ENCODE peak calls at places on chromosomes 1 and 21, in four cellular contexts. E is prostate gland, Q is HuH-7.5, B is HS-5. O is an unnamed sample.

GRCh38 chr1:85850238-85850637 is 142.0 kb upstream of the ZNHIT6 start:
- DNase-seq in E (no peak), Q (no peak), B (peak), O (no peak)

GRCh38 chr1:243924188-243924587 is 74.1 kb upstream of the AKT3 start:
- DNase-seq in E (no peak), Q (no peak), B (peak), O (no peak)

GRCh38 chr1:200258447-200259375 is 151.1 kb downstream of the ZNF281 start:
- DNase-seq in E (no peak), Q (no peak), B (no peak), O (no peak)

GRCh38 chr1:201724039-201724759 is 104.8 kb upstream of the IPO9 start:
- DNase-seq in E (no peak), Q (no peak), B (no peak), O (no peak)

GRCh38 chr21:34885636-34886553 is 163.2 kb downstream of the RUNX1 start:
- DNase-seq in E (no peak), Q (peak), B (no peak), O (peak)

GRCh38 chr1:53949023-53949611 is 3.0 kb downstream of the LRRC42 start:
- DNase-seq in E (no peak), Q (no peak), B (no peak), O (no peak)

GRCh38 chr1:246066553-246066952 is 440.5 kb downstream of the SMYD3 start:
- DNase-seq in E (no peak), Q (no peak), B (no peak), O (no peak)

GRCh38 chr1:67700692-67701410 is 15.8 kb downstream of the GADD45A start:
- DNase-seq in E (no peak), Q (no peak), B (no peak), O (no peak)

GRCh38 chr1:27408151-27408550 is 15.7 kb downstream of the GPR3 start:
- DNase-seq in E (no peak), Q (no peak), B (no peak), O (no peak)

GRCh38 chr1:24707659-24708058 is 37.6 kb upstream of the CLIC4 start:
- DNase-seq in E (no peak), Q (no peak), B (no peak), O (no peak)

GRCh38 chr1:18352640-18353245 is 128.0 kb upstream of the KLHDC7A start:
- DNase-seq in E (no peak), Q (no peak), B (no peak), O (no peak)

GRCh38 chr1:87329051-87329755 is 523 bp downstream of the LMO4 start:
- DNase-seq in E (peak), Q (peak), B (no peak), O (peak)

GRCh38 chr1:93746009-93746408 is 64.4 kb upstream of the BCAR3 start:
- DNase-seq in E (no peak), Q (no peak), B (no peak), O (no peak)

GRCh38 chr1:199612976-199613774 is 414.3 kb upstream of the NR5A2 start:
- DNase-seq in E (no peak), Q (no peak), B (peak), O (no peak)

GRCh38 chr1:52157582-52157981 is 15.7 kb downstream of the ZFYVE9 start:
- DNase-seq in E (no peak), Q (no peak), B (no peak), O (no peak)

GRCh38 chr1:201602413-201603265 is 63.7 kb downstream of the NAV1 start:
- DNase-seq in E (no peak), Q (no peak), B (peak), O (peak)

GRCh38 chr1:109369167-109369746 is 28.5 kb downstream of the SORT1 start:
- DNase-seq in E (no peak), Q (no peak), B (peak), O (no peak)

GRCh38 chr1:212699104-212699838 is 369 bp downstream of the BATF3 start:
- DNase-seq in E (no peak), Q (peak), B (no peak), O (peak)

GRCh38 chr1:239868117-239868516 is 223.6 kb upstream of the FMN2 start:
- DNase-seq in E (no peak), Q (no peak), B (no peak), O (no peak)

GRCh38 chr1:203252678-203253077 is 23.2 kb upstream of the CHIT1 start:
- DNase-seq in E (no peak), Q (no peak), B (no peak), O (no peak)

GRCh38 chr1:184882649-184883303 is 91.5 kb downstream of the NIBAN1 start:
- DNase-seq in E (peak), Q (no peak), B (no peak), O (peak)

GRCh38 chr1:211885746-211886522 is 55.4 kb upstream of the LPGAT1 start:
- DNase-seq in E (no peak), Q (peak), B (no peak), O (no peak)

GRCh38 chr1:234214129-234214910 is 158.9 kb upstream of the COA6 start:
- DNase-seq in E (peak), Q (no peak), B (no peak), O (no peak)

GRCh38 chr1:219419135-219419534 is 193.8 kb downstream of the ZC3H11B start:
- DNase-seq in E (no peak), Q (no peak), B (no peak), O (no peak)

GRCh38 chr1:46466477-46467182 is 23.0 kb upstream of the DMBX1 start:
- DNase-seq in E (no peak), Q (no peak), B (no peak), O (no peak)

GRCh38 chr1:218501073-218501612 is 156.0 kb downstream of the TGFB2 start:
- DNase-seq in E (no peak), Q (no peak), B (no peak), O (no peak)

GRCh38 chr21:35323947-35324346 is 274.8 kb upstream of the RUNX1 start:
- DNase-seq in E (no peak), Q (no peak), B (no peak), O (peak)

GRCh38 chr1:42201986-42202385 is 37.4 kb upstream of the GUCA2A start:
- DNase-seq in E (no peak), Q (no peak), B (no peak), O (no peak)

GRCh38 chr1:167713330-167714081 is 8.3 kb upstream of the MPZL1 start:
- DNase-seq in E (no peak), Q (peak), B (no peak), O (no peak)

GRCh38 chr21:38777521-38777920 is 28.2 kb upstream of the ETS2 start:
- DNase-seq in E (no peak), Q (no peak), B (no peak), O (no peak)